ENCODE peak calls at places on chromosome 13, in five cellular contexts. J, U, Q, E and T are unnamed samples.

GRCh38 chr13:77565635-77566034 is 30.1 kb downstream of the SCEL start:
- DNase-seq in E (no peak), U (peak; percentile 54), Q (no peak), J (no peak), T (peak; percentile 39)

GRCh38 chr13:113851480-113851803 is 12.4 kb downstream of the GAS6 start:
- DNase-seq in E (no peak), U (no peak), J (no peak), Q (no peak), T (no peak)

GRCh38 chr13:66312312-66313087 is 917.6 kb downstream of the PCDH9 start:
- DNase-seq in Q (no peak), U (no peak), E (no peak), J (no peak), T (no peak)

GRCh38 chr13:79285159-79285558 is 120.9 kb downstream of the RBM26 start:
- DNase-seq in J (no peak), U (no peak), E (no peak), Q (no peak), T (no peak)

GRCh38 chr13:24097064-24097463 is 63.5 kb upstream of the SPATA13 start:
- DNase-seq in E (no peak), Q (no peak), J (no peak), U (peak; percentile 62), T (no peak)

GRCh38 chr13:107730835-107731234 is 484.5 kb downstream of the LIG4 start:
- DNase-seq in Q (no peak), U (no peak), E (no peak), J (no peak), T (no peak)

GRCh38 chr13:21949818-21950429 is 279.1 kb downstream of the FGF9 start:
- DNase-seq in J (no peak), Q (no peak), E (no peak), U (no peak), T (no peak)

GRCh38 chr13:91122766-91123165 is 224.7 kb upstream of the MIR17HG start:
- DNase-seq in J (no peak), E (no peak), U (no peak), Q (no peak), T (no peak)